ENCODE peak calls at places on chromosomes 12 and 14, in seven cellular contexts. One of them, this sample, is unnamed.

GRCh38 chr12:73935817-73936216 is 601.8 kb upstream of the ATXN7L3B start:
- DNase-seq in HCT116: peak; percentile 24
- DNase-seq in KBM-7: no peak
- DNase-seq in fibroblast of gingiva: no peak
- DNase-seq in nephron progenitor cell: no peak
- DNase-seq in smooth muscle cell of the brain vasculature: no peak
- DNase-seq in EH: no peak
- DNase-seq in this sample: no peak

GRCh38 chr12:89783321-89784060 is 74.9 kb upstream of the ATP2B1 start:
- DNase-seq in HCT116: no peak
- DNase-seq in KBM-7: peak; percentile 54
- DNase-seq in fibroblast of gingiva: peak; percentile 10
- DNase-seq in nephron progenitor cell: peak; percentile 3
- DNase-seq in smooth muscle cell of the brain vasculature: no peak
- DNase-seq in EH: peak; percentile 60
- DNase-seq in this sample: no peak

GRCh38 chr12:77983859-77984258 is 153.2 kb downstream of the NAV3 start:
- DNase-seq in HCT116: no peak
- DNase-seq in KBM-7: no peak
- DNase-seq in fibroblast of gingiva: no peak
- DNase-seq in nephron progenitor cell: no peak
- DNase-seq in smooth muscle cell of the brain vasculature: no peak
- DNase-seq in EH: no peak
- DNase-seq in this sample: no peak

GRCh38 chr12:128365032-128365431 is 98.1 kb downstream of the TMEM132C start:
- DNase-seq in HCT116: no peak
- DNase-seq in KBM-7: no peak
- DNase-seq in fibroblast of gingiva: no peak
- DNase-seq in nephron progenitor cell: no peak
- DNase-seq in smooth muscle cell of the brain vasculature: no peak
- DNase-seq in EH: no peak
- DNase-seq in this sample: no peak

GRCh38 chr12:129337413-129337812 is 484.1 kb downstream of the GLT1D1 start:
- DNase-seq in HCT116: no peak
- DNase-seq in KBM-7: no peak
- DNase-seq in fibroblast of gingiva: no peak
- DNase-seq in nephron progenitor cell: no peak
- DNase-seq in smooth muscle cell of the brain vasculature: no peak
- DNase-seq in EH: no peak
- DNase-seq in this sample: no peak

GRCh38 chr12:42568952-42569916 is 20.3 kb downstream of the PRICKLE1 start:
- DNase-seq in HCT116: peak; percentile 49
- DNase-seq in KBM-7: peak; percentile 66
- DNase-seq in fibroblast of gingiva: peak; percentile 70
- DNase-seq in nephron progenitor cell: no peak
- DNase-seq in smooth muscle cell of the brain vasculature: no peak
- DNase-seq in EH: peak; percentile 69
- DNase-seq in this sample: no peak

GRCh38 chr14:65850429-65851145 is 438.1 kb downstream of the FUT8 start:
- DNase-seq in HCT116: no peak
- DNase-seq in KBM-7: peak; percentile 27
- DNase-seq in fibroblast of gingiva: no peak
- DNase-seq in nephron progenitor cell: no peak
- DNase-seq in smooth muscle cell of the brain vasculature: no peak
- DNase-seq in EH: no peak
- DNase-seq in this sample: no peak

GRCh38 chr12:108519558-108519957 is 4.5 kb downstream of the FICD start:
- DNase-seq in HCT116: no peak
- DNase-seq in KBM-7: no peak
- DNase-seq in fibroblast of gingiva: no peak
- DNase-seq in nephron progenitor cell: no peak
- DNase-seq in smooth muscle cell of the brain vasculature: no peak
- DNase-seq in EH: no peak
- DNase-seq in this sample: no peak

GRCh38 chr12:98402081-98402480 is 113.3 kb upstream of the TMPO start:
- DNase-seq in HCT116: peak; percentile 76
- DNase-seq in KBM-7: no peak
- DNase-seq in fibroblast of gingiva: no peak
- DNase-seq in nephron progenitor cell: no peak
- DNase-seq in smooth muscle cell of the brain vasculature: no peak
- DNase-seq in EH: no peak
- DNase-seq in this sample: no peak

GRCh38 chr12:22709292-22709691 is 84.3 kb downstream of the ETNK1 start:
- DNase-seq in HCT116: peak; percentile 26
- DNase-seq in KBM-7: peak; percentile 28
- DNase-seq in fibroblast of gingiva: peak; percentile 16
- DNase-seq in nephron progenitor cell: no peak
- DNase-seq in smooth muscle cell of the brain vasculature: no peak
- DNase-seq in EH: peak; percentile 39
- DNase-seq in this sample: no peak

GRCh38 chr12:113109872-113110623 is 25.5 kb downstream of the RASAL1 start:
- DNase-seq in HCT116: no peak
- DNase-seq in KBM-7: no peak
- DNase-seq in fibroblast of gingiva: no peak
- DNase-seq in nephron progenitor cell: no peak
- DNase-seq in smooth muscle cell of the brain vasculature: no peak
- DNase-seq in EH: no peak
- DNase-seq in this sample: no peak

GRCh38 chr14:90115780-90116179 is 54.0 kb downstream of the KCNK13 start:
- DNase-seq in HCT116: no peak
- DNase-seq in KBM-7: no peak
- DNase-seq in fibroblast of gingiva: no peak
- DNase-seq in nephron progenitor cell: no peak
- DNase-seq in smooth muscle cell of the brain vasculature: no peak
- DNase-seq in EH: no peak
- DNase-seq in this sample: no peak